ENCODE peak calls at places on chromosomes 1 and 21, in eight cellular contexts. G is mammary epithelial cell, T is adipocyte, K is thoracic aorta, P is A549, I is cardiac fibroblast, A is GM12865, X is coronary artery. N is an unnamed sample.

GRCh38 chr1:244083544-244083943 is 32.5 kb downstream of the ZBTB18 start:
- DNase-seq in G (no peak), T (no peak), K (no peak), P (no peak), I (no peak), A (no peak), X (peak), N (no peak)

GRCh38 chr21:16437586-16437985 is 707.8 kb downstream of the USP25 start:
- DNase-seq in G (no peak), T (no peak), K (no peak), P (no peak), I (no peak), A (no peak), X (no peak), N (no peak)

GRCh38 chr1:112083487-112083886 is 94.0 kb upstream of the KCND3 start:
- DNase-seq in G (peak), T (peak), K (no peak), P (no peak), I (peak), A (peak), X (no peak), N (no peak)

GRCh38 chr1:242523282-242523967 is 1.1 kb downstream of the PLD5 start:
- DNase-seq in G (peak), T (no peak), K (no peak), P (no peak), I (no peak), A (no peak), X (no peak), N (no peak)

GRCh38 chr1:150619576-150620509 is 9.6 kb downstream of the ENSA start:
- DNase-seq in G (peak), T (peak), K (no peak), P (peak), I (peak), A (no peak), X (no peak), N (no peak)

GRCh38 chr1:61287734-61288133 is 205.4 kb downstream of the NFIA start:
- DNase-seq in G (peak), T (peak), K (no peak), P (no peak), I (peak), A (no peak), X (no peak), N (no peak)

GRCh38 chr1:117150316-117150715 is 28.8 kb upstream of the TRIM45 start:
- DNase-seq in G (no peak), T (peak), K (no peak), P (no peak), I (no peak), A (no peak), X (no peak), N (no peak)

GRCh38 chr1:94912263-94912986 is 14.5 kb downstream of the CNN3 start:
- DNase-seq in G (no peak), T (no peak), K (no peak), P (no peak), I (no peak), A (no peak), X (no peak), N (no peak)

GRCh38 chr1:17161137-17161700 is 42.0 kb upstream of the PADI2 start:
- DNase-seq in G (no peak), T (no peak), K (no peak), P (no peak), I (peak), A (peak), X (peak), N (peak)

GRCh38 chr1:90114521-90115141 is 119.7 kb downstream of the ZNF326 start:
- DNase-seq in G (peak), T (peak), K (no peak), P (peak), I (peak), A (peak), X (no peak), N (peak)

GRCh38 chr1:903305-903704 is 20.4 kb upstream of the SAMD11 start:
- DNase-seq in G (no peak), T (no peak), K (no peak), P (no peak), I (no peak), A (peak), X (no peak), N (no peak)

GRCh38 chr1:115364044-115364775 is 26.2 kb upstream of the NGF start:
- DNase-seq in G (no peak), T (peak), K (no peak), P (no peak), I (peak), A (no peak), X (no peak), N (no peak)

GRCh38 chr1:95582191-95582590 is 348.2 kb downstream of the RWDD3 start:
- DNase-seq in G (no peak), T (no peak), K (no peak), P (no peak), I (no peak), A (no peak), X (no peak), N (no peak)

GRCh38 chr1:23673086-23673813 is 18.4 kb upstream of the RPL11 start:
- DNase-seq in G (peak), T (peak), K (no peak), P (peak), I (peak), A (peak), X (no peak), N (no peak)

GRCh38 chr1:48093696-48094518 is 96.7 kb upstream of the TRABD2B start:
- DNase-seq in G (peak), T (peak), K (no peak), P (peak), I (peak), A (peak), X (no peak), N (peak)

GRCh38 chr1:2242814-2243725 is 15.0 kb downstream of the SKI start:
- DNase-seq in G (no peak), T (no peak), K (no peak), P (no peak), I (no peak), A (no peak), X (peak), N (no peak)

GRCh38 chr1:31376374-31377134 is 3.7 kb upstream of the FABP3 start:
- DNase-seq in G (peak), T (peak), K (no peak), P (peak), I (peak), A (no peak), X (peak), N (no peak)

GRCh38 chr1:201361652-201362504 is 15.6 kb downstream of the TNNT2 start:
- DNase-seq in G (peak), T (peak), K (no peak), P (peak), I (peak), A (peak), X (no peak), N (no peak)

GRCh38 chr1:100034465-100034864 is 64.7 kb downstream of the SLC35A3 start:
- DNase-seq in G (no peak), T (peak), K (no peak), P (peak), I (peak), A (peak), X (no peak), N (no peak)

GRCh38 chr1:44029260-44029910 is 1.9 kb downstream of the SLC6A9 start:
- DNase-seq in G (no peak), T (no peak), K (no peak), P (no peak), I (no peak), A (no peak), X (no peak), N (no peak)

GRCh38 chr1:201295861-201296260 is 12.6 kb downstream of the PKP1 start:
- DNase-seq in G (peak), T (peak), K (no peak), P (peak), I (peak), A (no peak), X (no peak), N (no peak)

GRCh38 chr1:40901886-40902633 is 39.9 kb upstream of the CITED4 start:
- DNase-seq in G (peak), T (peak), K (no peak), P (peak), I (peak), A (peak), X (no peak), N (no peak)

GRCh38 chr1:27342391-27342777 is 562 bp downstream of the SYTL1 start:
- DNase-seq in G (no peak), T (no peak), K (no peak), P (no peak), I (no peak), A (no peak), X (no peak), N (no peak)

GRCh38 chr1:71463144-71463543 is 382.3 kb upstream of the ZRANB2 start:
- DNase-seq in G (no peak), T (no peak), K (no peak), P (no peak), I (peak), A (no peak), X (no peak), N (no peak)

GRCh38 chr1:187067160-187067559 is 238.4 kb downstream of the PLA2G4A start:
- DNase-seq in G (no peak), T (no peak), K (no peak), P (no peak), I (no peak), A (no peak), X (no peak), N (no peak)

GRCh38 chr1:22754106-22754768 is 43.6 kb downstream of the EPHB2 start:
- DNase-seq in G (no peak), T (no peak), K (no peak), P (no peak), I (no peak), A (peak), X (no peak), N (peak)

GRCh38 chr1:43227138-43227836 is 42.5 kb upstream of the TMEM125 start:
- DNase-seq in G (peak), T (peak), K (peak), P (peak), I (peak), A (peak), X (no peak), N (peak)

GRCh38 chr1:183242556-183242955 is 56.5 kb downstream of the LAMC2 start:
- DNase-seq in G (no peak), T (peak), K (no peak), P (no peak), I (peak), A (no peak), X (no peak), N (no peak)

GRCh38 chr1:220767312-220768126 is 19.2 kb upstream of the MTARC1 start:
- DNase-seq in G (no peak), T (no peak), K (no peak), P (no peak), I (peak), A (no peak), X (no peak), N (no peak)
- H3K4me3 ChIP-seq in G (no peak), T (peak), K (no peak), P (no peak), I (no peak), A (no peak), X (peak), N (no peak)

DNA sequence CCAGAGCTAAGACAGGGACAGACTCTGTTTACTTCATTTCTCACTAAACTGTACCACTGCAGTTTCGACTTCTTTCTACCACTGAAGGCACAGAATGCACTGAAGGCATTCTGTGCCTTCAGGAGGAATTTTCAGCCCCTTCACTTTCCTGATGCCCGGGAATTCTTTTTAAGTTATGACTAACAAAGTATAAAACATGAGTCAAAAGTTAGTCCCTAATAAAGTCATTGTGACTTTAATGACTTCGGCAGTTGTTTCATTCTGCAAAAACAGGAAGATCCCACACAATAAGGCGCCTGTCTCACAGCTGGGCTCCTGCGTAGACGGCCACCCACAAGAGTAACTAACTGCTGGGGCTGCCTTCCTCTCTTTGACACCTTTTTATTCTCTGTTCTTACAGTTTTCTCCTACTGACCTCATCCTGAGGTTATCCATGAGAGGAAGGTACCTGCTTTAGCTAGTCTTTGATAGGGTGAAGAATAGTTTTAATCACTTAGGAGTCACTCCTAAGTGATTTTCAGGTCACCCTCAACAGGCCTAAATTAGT is 183.9 kb upstream of the SGIP1 start:
- DNase-seq in G (peak), T (peak), K (no peak), P (no peak), I (peak), A (peak), X (no peak), N (no peak)
- H3K4me3 ChIP-seq in G (no peak), T (no peak), K (peak), P (peak), I (no peak), A (peak), X (peak), N (peak)

GRCh38 chr1:161197560-161198205 is 1.2 kb downstream of the ADAMTS4 start:
- DNase-seq in G (no peak), T (no peak), K (no peak), P (no peak), I (no peak), A (no peak), X (no peak), N (no peak)
- H3K4me3 ChIP-seq in G (no peak), T (peak), K (peak), P (no peak), I (peak), A (no peak), X (peak), N (no peak)

GRCh38 chr1:11802973-11803885 is 2.5 kb downstream of the MTHFR start:
- DNase-seq in G (peak), T (peak), K (peak), P (no peak), I (peak), A (peak), X (peak), N (peak)

GRCh38 chr1:11804666-11805453 is 904 bp downstream of the MTHFR start:
- DNase-seq in G (peak), T (peak), K (no peak), P (no peak), I (peak), A (peak), X (no peak), N (no peak)

GRCh38 chr1:11800756-11801433 is 4.9 kb downstream of the MTHFR start:
- DNase-seq in G (no peak), T (no peak), K (no peak), P (no peak), I (no peak), A (no peak), X (peak), N (no peak)

GRCh38 chr1:11800391-11800755 is 5.4 kb downstream of the MTHFR start:
- DNase-seq in G (no peak), T (no peak), K (no peak), P (no peak), I (no peak), A (no peak), X (peak), N (no peak)

DNA sequence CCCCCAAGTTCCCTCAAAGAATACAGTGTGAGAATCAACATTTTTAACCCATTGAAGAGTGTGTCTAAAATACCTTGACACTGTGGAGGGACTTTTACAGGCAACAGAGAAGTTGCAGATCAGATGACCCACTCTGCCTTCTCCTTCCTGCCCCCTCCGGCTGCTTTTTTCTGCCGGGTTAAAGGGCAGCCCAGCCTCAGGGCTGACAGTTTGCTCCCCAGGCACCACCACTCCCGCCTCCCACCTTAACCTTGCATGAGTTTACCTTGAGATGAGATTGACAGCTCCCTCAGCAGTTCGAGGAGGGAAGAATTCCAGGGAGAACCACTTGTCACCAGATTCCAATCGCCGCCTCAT is 3.2 kb downstream of the MTHFR start:
- DNase-seq in G (no peak), T (peak), K (no peak), P (no peak), I (peak), A (no peak), X (no peak), N (no peak)
- H3K4me3 ChIP-seq in G (peak), T (peak), K (peak), P (no peak), I (peak), A (peak), X (peak), N (peak)

GRCh38 chr21:39348355-39349210 is at the start of gene HMGN1:
- DNase-seq in G (peak), T (peak), K (peak), P (peak), I (peak), A (peak), X (peak), N (peak)

GRCh38 chr21:39347537-39347936 is 1.4 kb downstream of the HMGN1 start:
- DNase-seq in G (no peak), T (peak), K (no peak), P (no peak), I (no peak), A (no peak), X (no peak), N (no peak)

GRCh38 chr21:39348040-39348354 is 891 bp downstream of the HMGN1 start:
- DNase-seq in G (no peak), T (no peak), K (no peak), P (no peak), I (no peak), A (no peak), X (no peak), N (peak)

GRCh38 chr21:39345440-39345839 is 3.4 kb downstream of the HMGN1 start:
- DNase-seq in G (no peak), T (no peak), K (no peak), P (no peak), I (no peak), A (no peak), X (no peak), N (no peak)

DNA sequence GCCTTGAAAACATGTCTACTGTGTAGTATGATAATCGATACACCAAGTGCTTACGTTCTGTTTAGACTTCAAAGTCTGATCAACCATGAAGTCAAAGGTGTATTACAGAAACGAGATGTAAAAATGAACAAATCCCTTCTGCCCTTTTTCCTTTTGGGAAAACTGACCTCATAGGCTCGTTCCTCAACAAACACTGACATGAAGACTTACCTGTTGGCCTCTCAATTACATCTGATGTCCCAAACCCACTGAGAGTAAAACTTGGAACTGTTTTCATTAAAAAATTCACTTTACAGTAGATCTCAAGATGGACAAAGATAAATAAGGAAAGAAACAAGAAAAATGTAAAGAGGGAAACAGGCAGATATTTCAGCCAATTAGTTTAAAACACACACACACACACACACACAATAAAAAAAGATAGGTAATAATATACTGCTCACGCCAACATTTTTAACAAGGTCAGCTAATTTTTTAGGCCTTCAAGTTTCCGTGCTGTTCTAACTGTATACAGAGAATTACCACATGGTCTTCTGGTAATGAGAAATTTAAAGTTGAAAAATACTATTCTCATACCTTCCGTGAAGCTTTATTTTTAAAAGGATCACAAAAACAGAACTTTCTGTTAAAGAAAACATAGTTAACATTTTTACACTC is 2.1 kb downstream of the HMGN1 start:
- DNase-seq in G (peak), T (no peak), K (no peak), P (no peak), I (no peak), A (no peak), X (no peak), N (no peak)
- H3K4me3 ChIP-seq in G (peak), T (peak), K (no peak), P (peak), I (peak), A (peak), X (no peak), N (peak)

DNA sequence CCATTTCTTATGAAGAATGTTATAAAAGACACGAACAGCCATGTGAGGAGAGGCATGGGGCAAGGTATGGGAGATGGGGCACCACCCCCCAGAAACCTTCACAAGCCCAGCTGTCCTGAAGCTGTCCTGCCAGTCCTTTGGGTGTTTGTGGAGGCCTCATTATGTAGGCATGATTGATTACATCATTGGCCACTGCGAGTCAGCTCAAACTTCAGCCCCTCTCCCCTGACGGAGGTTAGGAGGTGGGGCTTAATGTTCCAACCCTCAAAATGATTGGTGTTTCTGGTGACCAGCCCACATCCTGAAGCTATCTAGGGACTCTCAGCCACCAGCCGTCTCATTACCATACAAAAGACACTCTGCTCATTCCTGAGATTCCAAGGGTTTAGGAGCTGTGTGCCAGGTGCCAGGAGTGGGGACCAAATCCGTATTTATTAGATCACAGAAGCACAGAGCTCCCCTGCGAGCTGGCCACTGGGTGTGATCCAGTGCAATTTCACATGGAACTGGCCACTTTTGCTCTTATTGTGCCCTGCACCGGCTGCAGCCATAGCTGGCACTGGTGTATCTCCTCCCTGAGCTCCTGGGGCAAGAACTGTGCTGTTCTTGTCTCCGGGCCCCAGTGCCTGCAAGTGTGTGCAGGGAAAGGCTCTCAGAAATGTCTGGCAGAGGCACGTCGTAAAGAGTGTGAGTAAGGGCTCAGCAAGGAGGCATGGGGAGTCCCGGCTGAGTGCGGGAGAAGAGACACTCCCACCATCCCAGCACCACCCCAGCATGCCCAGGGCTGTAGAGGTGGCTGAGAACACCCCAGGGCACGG is 10.5 kb downstream of the KIAA1614 start:
- DNase-seq in G (peak), T (no peak), K (no peak), P (no peak), I (peak), A (no peak), X (no peak), N (no peak)
- H3K4me3 ChIP-seq in G (no peak), T (no peak), K (no peak), P (no peak), I (no peak), A (no peak), X (no peak), N (no peak)